ENCODE peak calls at places on chromosomes 5 and 9, in seven cellular contexts. M, J, T, V, D, B and L are unnamed samples.

GRCh38 chr9:25677301-25678146 is 720 bp downstream of the TUSC1 start:
- DNase-seq in M (peak), J (no peak), T (no peak), V (peak), D (peak), B (peak), L (peak)

GRCh38 chr5:124289122-124289521 is 457.3 kb downstream of the ZNF608 start:
- DNase-seq in M (peak), J (no peak), T (no peak), V (no peak), D (no peak), B (no peak), L (no peak)

GRCh38 chr9:121906074-121906520 is 187.0 kb downstream of the TTLL11 start:
- DNase-seq in M (no peak), J (no peak), T (no peak), V (no peak), D (no peak), B (no peak), L (no peak)

GRCh38 chr5:56951131-56951945 is 585 bp downstream of the MIER3 start:
- DNase-seq in M (peak), J (peak), T (peak), V (no peak), D (peak), B (peak), L (peak)

GRCh38 chr5:57349214-57349613 is 133.4 kb downstream of the ACTBL2 start:
- DNase-seq in M (no peak), J (no peak), T (no peak), V (no peak), D (no peak), B (no peak), L (no peak)

GRCh38 chr9:102506391-102506790 is 488.7 kb upstream of the CYLC2 start:
- DNase-seq in M (no peak), J (no peak), T (no peak), V (no peak), D (no peak), B (no peak), L (no peak)

GRCh38 chr5:105032917-105033316 is 1470.3 kb upstream of the NUDT12 start:
- DNase-seq in M (no peak), J (no peak), T (no peak), V (no peak), D (no peak), B (no peak), L (no peak)

GRCh38 chr9:77927265-77927664 is 104.3 kb downstream of the GNAQ start:
- DNase-seq in M (no peak), J (no peak), T (no peak), V (no peak), D (no peak), B (no peak), L (no peak)

GRCh38 chr5:10633271-10634049 is 69.6 kb downstream of the ANKRD33B start:
- DNase-seq in M (no peak), J (no peak), T (no peak), V (no peak), D (no peak), B (no peak), L (no peak)

GRCh38 chr5:42074353-42074752 is 149.3 kb downstream of the FBXO4 start:
- DNase-seq in M (no peak), J (no peak), T (no peak), V (no peak), D (no peak), B (no peak), L (no peak)

GRCh38 chr5:114101153-114101552 is 260.7 kb upstream of the KCNN2 start:
- DNase-seq in M (peak), J (no peak), T (no peak), V (peak), D (peak), B (no peak), L (no peak)

GRCh38 chr9:98600631-98601030 is 108.1 kb downstream of the GABBR2 start:
- DNase-seq in M (no peak), J (no peak), T (no peak), V (no peak), D (no peak), B (no peak), L (no peak)

GRCh38 chr9:92328225-92328624 is 2.5 kb downstream of the CENPP start:
- DNase-seq in M (no peak), J (no peak), T (no peak), V (peak), D (peak), B (no peak), L (no peak)

GRCh38 chr5:150487199-150488061 is 20.5 kb upstream of the NDST1 start:
- DNase-seq in M (peak), J (no peak), T (no peak), V (no peak), D (no peak), B (no peak), L (no peak)

GRCh38 chr5:127072861-127073846 is at the start of gene C5orf63:
- DNase-seq in M (peak), J (peak), T (peak), V (no peak), D (peak), B (peak), L (no peak)

GRCh38 chr9:38417003-38417965 is 7.0 kb downstream of the IGFBPL1 start:
- DNase-seq in M (no peak), J (no peak), T (no peak), V (no peak), D (peak), B (peak), L (no peak)

GRCh38 chr9:95025213-95026170 is 292.0 kb downstream of the FANCC start:
- DNase-seq in M (no peak), J (no peak), T (no peak), V (peak), D (peak), B (peak), L (no peak)

GRCh38 chr5:54087436-54087835 is 222.9 kb downstream of the ARL15 start:
- DNase-seq in M (no peak), J (no peak), T (no peak), V (peak), D (no peak), B (no peak), L (no peak)

GRCh38 chr5:94254214-94254613 is 364.2 kb downstream of the KIAA0825 start:
- DNase-seq in M (no peak), J (no peak), T (no peak), V (no peak), D (no peak), B (no peak), L (no peak)

GRCh38 chr5:71810023-71810422 is 90.9 kb downstream of the CARTPT start:
- DNase-seq in M (no peak), J (no peak), T (no peak), V (no peak), D (no peak), B (no peak), L (no peak)

GRCh38 chr9:125025584-125025983 is 84.7 kb upstream of the GOLGA1 start:
- DNase-seq in M (no peak), J (no peak), T (no peak), V (no peak), D (no peak), B (no peak), L (no peak)
- TF ChIP-seq CTCF in M (no peak), J (no peak), T (no peak), V (no peak), D (no peak), B (no peak), L (no peak)

DNA sequence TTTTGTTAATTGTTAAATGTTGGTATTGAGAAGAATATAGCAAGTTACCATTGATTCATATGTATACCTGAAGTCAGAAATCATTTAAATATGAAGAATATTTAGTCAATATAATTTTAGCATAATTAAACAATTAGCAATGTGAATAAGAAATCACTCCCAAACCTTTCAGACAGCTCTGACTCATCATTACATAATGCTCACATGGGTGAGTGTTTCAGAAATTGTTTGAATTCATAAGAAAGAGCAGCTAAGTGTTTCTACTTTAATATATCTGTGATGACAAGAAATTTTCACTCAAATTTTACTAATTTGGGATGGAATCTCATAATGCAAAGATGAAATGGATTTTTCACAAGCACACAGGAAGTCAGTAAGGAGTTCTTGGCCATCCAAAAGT is 42.0 kb upstream of the CDC42SE2 start:
- DNase-seq in M (no peak), J (no peak), T (no peak), V (no peak), D (no peak), B (no peak), L (no peak)
- TF ChIP-seq CTCF in M (no peak), J (no peak), T (no peak), V (no peak), D (no peak), B (no peak), L (no peak)

DNA sequence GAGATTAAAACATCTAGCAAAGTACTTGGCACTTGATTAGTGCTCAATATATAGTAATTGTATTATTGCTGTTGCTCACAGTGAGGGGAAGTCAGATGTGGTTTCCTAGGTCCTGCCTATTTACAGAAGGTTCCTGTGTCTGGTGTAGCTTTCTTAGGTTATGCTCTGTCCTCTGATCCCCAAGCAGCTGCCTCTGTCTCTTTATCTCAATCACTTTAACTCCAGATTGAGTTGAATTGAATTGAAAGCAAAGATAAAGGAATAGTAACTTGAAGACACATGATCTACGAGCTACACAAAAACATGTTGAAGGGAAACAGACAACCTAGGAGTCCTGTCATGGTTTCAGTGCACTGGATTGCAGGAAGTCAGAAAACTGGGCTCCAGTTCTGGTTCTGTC is 113.9 kb upstream of the ADAMTSL1 start:
- DNase-seq in M (no peak), J (no peak), T (no peak), V (no peak), D (no peak), B (no peak), L (no peak)
- TF ChIP-seq CTCF in M (no peak), J (no peak), T (no peak), V (no peak), D (no peak), B (no peak), L (no peak)

GRCh38 chr9:93826209-93826608 is 128.9 kb downstream of the BARX1 start:
- DNase-seq in M (no peak), J (no peak), T (peak), V (no peak), D (no peak), B (no peak), L (peak)
- TF ChIP-seq CTCF in M (no peak), J (peak), T (peak), V (peak), D (no peak), B (no peak), L (peak)

GRCh38 chr9:137303893-137304382 is 1.9 kb upstream of the NRARP start:
- DNase-seq in M (no peak), J (no peak), T (no peak), V (no peak), D (no peak), B (no peak), L (no peak)

GRCh38 chr9:137303031-137303892 is 1.2 kb upstream of the NRARP start:
- DNase-seq in M (peak), J (no peak), T (no peak), V (no peak), D (no peak), B (peak), L (no peak)

GRCh38 chr9:137305060-137305787 is 3.2 kb upstream of the NRARP start:
- DNase-seq in M (peak), J (peak), T (peak), V (no peak), D (no peak), B (no peak), L (no peak)

GRCh38 chr9:137305788-137306545 is 3.9 kb upstream of the NRARP start:
- DNase-seq in M (no peak), J (no peak), T (no peak), V (no peak), D (no peak), B (no peak), L (no peak)

DNA sequence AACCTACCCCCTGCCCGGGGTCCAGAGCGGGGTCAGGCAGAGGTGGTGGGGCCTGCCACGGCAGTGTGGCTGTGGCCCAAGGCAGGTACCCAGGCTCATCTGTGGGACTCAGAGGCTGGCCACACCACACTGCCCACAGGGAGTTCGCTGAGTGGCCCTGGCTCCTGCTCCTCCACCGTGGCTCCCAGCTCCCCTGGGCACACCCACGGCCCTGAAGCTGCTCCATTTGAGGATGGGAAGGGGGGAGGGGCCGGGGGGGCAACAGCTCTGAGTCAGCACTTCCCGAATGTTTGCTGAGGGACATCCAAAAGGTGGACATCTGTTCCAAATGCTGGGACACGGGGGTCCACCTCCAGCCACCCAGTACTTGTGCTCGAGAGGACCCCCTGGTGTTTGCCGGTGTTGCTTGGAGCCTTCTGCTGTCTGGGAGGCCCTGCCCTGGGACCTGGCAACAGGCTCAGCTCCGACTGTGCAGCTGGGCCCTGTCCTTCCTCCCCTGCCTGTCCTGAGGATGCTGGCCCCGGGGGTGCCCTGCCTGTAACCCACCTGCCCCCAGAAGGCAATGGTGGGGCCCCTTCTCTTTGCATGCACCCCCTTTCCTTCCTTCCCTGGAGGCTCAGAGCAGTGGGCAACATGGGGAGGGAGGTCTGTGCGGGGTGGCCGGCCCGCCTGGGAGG is 2.5 kb upstream of the NRARP start:
- DNase-seq in M (peak), J (no peak), T (no peak), V (no peak), D (no peak), B (no peak), L (peak)
- TF ChIP-seq CTCF in M (no peak), J (no peak), T (peak), V (no peak), D (no peak), B (no peak), L (no peak)

GRCh38 chr5:36734422-36734821 is 128.0 kb downstream of the SLC1A3 start:
- DNase-seq in M (peak), J (no peak), T (no peak), V (no peak), D (peak), B (no peak), L (no peak)
- TF ChIP-seq CTCF in M (no peak), J (no peak), T (peak), V (peak), D (peak), B (no peak), L (no peak)

GRCh38 chr9:128497824-128498610 is 6.5 kb upstream of the GLE1 start:
- DNase-seq in M (no peak), J (no peak), T (no peak), V (no peak), D (no peak), B (no peak), L (no peak)
- TF ChIP-seq CTCF in M (no peak), J (no peak), T (no peak), V (no peak), D (no peak), B (no peak), L (no peak)

DNA sequence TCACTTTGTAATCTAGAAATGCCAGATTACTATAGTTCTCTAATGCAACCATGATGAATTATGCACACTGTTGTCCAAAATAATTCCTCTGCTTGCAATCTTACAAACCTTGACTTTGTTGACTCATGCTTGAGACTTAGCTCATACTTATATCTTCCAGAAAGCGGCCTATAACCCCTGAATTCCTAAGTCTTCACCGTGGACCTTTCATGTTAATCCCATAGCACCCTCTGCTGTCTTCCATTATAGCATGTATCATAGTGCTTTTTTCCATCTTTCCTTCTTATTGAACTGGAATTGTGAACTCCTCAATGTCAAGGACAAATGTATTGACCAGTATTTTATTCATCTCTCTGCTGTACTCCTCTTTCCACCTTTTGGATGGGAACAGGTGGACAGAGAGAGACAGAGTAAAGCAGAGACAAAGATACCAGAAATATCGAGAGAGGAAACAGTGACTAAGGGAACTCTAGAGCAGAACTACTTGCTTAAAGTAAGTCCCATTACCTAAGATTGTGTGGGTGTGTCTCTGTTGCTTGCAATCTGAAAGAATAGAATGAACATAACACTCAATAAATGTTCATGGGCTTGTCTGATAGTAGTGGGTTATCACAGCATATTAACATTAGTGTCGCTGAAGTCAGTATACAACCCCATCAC is 110.0 kb downstream of the LURAP1L start:
- DNase-seq in M (no peak), J (no peak), T (no peak), V (peak), D (peak), B (no peak), L (no peak)
- TF ChIP-seq CTCF in M (peak), J (no peak), T (peak), V (peak), D (no peak), B (peak), L (no peak)

GRCh38 chr5:90606539-90606938 is 47.9 kb downstream of the ADGRV1 start:
- DNase-seq in M (no peak), J (no peak), T (no peak), V (no peak), D (peak), B (no peak), L (no peak)
- TF ChIP-seq CTCF in M (no peak), J (no peak), T (peak), V (peak), D (peak), B (no peak), L (peak)

GRCh38 chr5:140108093-140109049 is 5.5 kb upstream of the PURA start:
- DNase-seq in M (no peak), J (peak), T (no peak), V (no peak), D (peak), B (peak), L (no peak)

GRCh38 chr5:140106805-140107311 is 7.1 kb upstream of the PURA start:
- DNase-seq in M (no peak), J (no peak), T (no peak), V (no peak), D (no peak), B (no peak), L (no peak)

GRCh38 chr5:140106101-140106500 is 7.8 kb upstream of the PURA start:
- DNase-seq in M (no peak), J (no peak), T (no peak), V (no peak), D (no peak), B (no peak), L (no peak)

GRCh38 chr5:140109050-140109817 is 4.7 kb upstream of the PURA start:
- DNase-seq in M (no peak), J (no peak), T (no peak), V (no peak), D (no peak), B (no peak), L (no peak)

GRCh38 chr5:140107312-140108092 is 6.4 kb upstream of the PURA start:
- DNase-seq in M (peak), J (peak), T (peak), V (peak), D (peak), B (peak), L (peak)
- TF ChIP-seq CTCF in M (no peak), J (no peak), T (peak), V (peak), D (peak), B (no peak), L (no peak)